ENCODE peak calls at places on chromosomes 2 and 18, in seven cellular contexts. O, Y, X, H, U, C and N are unnamed samples.
A peak's percentile ranks its signal among the peaks of the same experiment; 100 is the strongest.

GRCh38 chr18:11578799-11579198 is 30.6 kb upstream of the SLC35G4 start:
- DNase-seq in O (no peak), Y (no peak), X (no peak), H (no peak), U (no peak), C (no peak), N (peak; percentile 89)

GRCh38 chr2:17658251-17658843 is 95.3 kb downstream of the SMC6 start:
- DNase-seq in O (no peak), Y (no peak), X (no peak), H (no peak), U (no peak), C (peak; percentile 64), N (no peak)

GRCh38 chr2:7012141-7012809 is 95.1 kb downstream of the RNF144A start:
- DNase-seq in O (no peak), Y (no peak), X (peak; percentile 84), H (no peak), U (no peak), C (no peak), N (no peak)

GRCh38 chr18:43692291-43692690 is 415.0 kb upstream of the SYT4 start:
- DNase-seq in O (no peak), Y (no peak), X (no peak), H (no peak), U (no peak), C (no peak), N (no peak)

GRCh38 chr2:239714116-239714515 is 311.0 kb downstream of the NDUFA10 start:
- DNase-seq in O (peak; percentile 17), Y (no peak), X (peak; percentile 37), H (no peak), U (no peak), C (no peak), N (no peak)

GRCh38 chr2:241391892-241392665 is 36.0 kb downstream of the FARP2 start:
- DNase-seq in O (peak; percentile 42), Y (peak; percentile 28), X (no peak), H (no peak), U (no peak), C (no peak), N (no peak)

GRCh38 chr2:236107971-236108625 is 60.1 kb downstream of the GBX2 start:
- DNase-seq in O (no peak), Y (no peak), X (no peak), H (no peak), U (no peak), C (no peak), N (no peak)

GRCh38 chr2:213101686-213102460 is 49.5 kb downstream of the IKZF2 start:
- DNase-seq in O (no peak), Y (no peak), X (no peak), H (no peak), U (no peak), C (no peak), N (no peak)

GRCh38 chr2:200469708-200470600 is 39.9 kb downstream of the KCTD18 start:
- DNase-seq in O (no peak), Y (peak; percentile 22), X (peak; percentile 92), H (no peak), U (no peak), C (no peak), N (no peak)

GRCh38 chr2:157439792-157440186 is 4.1 kb downstream of the CYTIP start:
- DNase-seq in O (no peak), Y (peak; percentile 35), X (no peak), H (no peak), U (no peak), C (no peak), N (no peak)

GRCh38 chr18:3869848-3870247 is 419.9 kb downstream of the TGIF1 start:
- DNase-seq in O (no peak), Y (no peak), X (no peak), H (no peak), U (no peak), C (no peak), N (no peak)

GRCh38 chr18:35045121-35045520 is 3.9 kb downstream of the MAPRE2 start:
- DNase-seq in O (no peak), Y (no peak), X (no peak), H (no peak), U (no peak), C (no peak), N (no peak)

GRCh38 chr2:66431840-66432511 is 2.9 kb upstream of the MEIS1 start:
- DNase-seq in O (no peak), Y (no peak), X (peak; percentile 70), H (no peak), U (peak; percentile 60), C (no peak), N (no peak)

GRCh38 chr2:168254158-168254935 is 7.0 kb upstream of the STK39 start:
- DNase-seq in O (no peak), Y (no peak), X (no peak), H (no peak), U (no peak), C (no peak), N (peak; percentile 4)

GRCh38 chr18:63073481-63073880 is 246.1 kb downstream of the BCL2 start:
- DNase-seq in O (no peak), Y (no peak), X (no peak), H (no peak), U (no peak), C (no peak), N (no peak)

GRCh38 chr2:173130521-173131467 is 55.1 kb downstream of the MAP3K20 start:
- DNase-seq in O (no peak), Y (no peak), X (no peak), H (no peak), U (no peak), C (no peak), N (no peak)

GRCh38 chr18:596288-596881 is 403 bp upstream of the CLUL1 start:
- DNase-seq in O (no peak), Y (no peak), X (no peak), H (no peak), U (peak; percentile 92), C (no peak), N (no peak)

GRCh38 chr18:8559612-8560011 is 49.6 kb upstream of the RAB12 start:
- DNase-seq in O (no peak), Y (no peak), X (no peak), H (no peak), U (no peak), C (no peak), N (no peak)
- TF ChIP-seq EP300 in O (no peak), Y (no peak), X (no peak), H (no peak), U (no peak), C (no peak), N (no peak)

GRCh38 chr18:74373428-74373827 is 57.8 kb downstream of the C18orf63 start:
- DNase-seq in O (no peak), Y (no peak), X (no peak), H (no peak), U (no peak), C (no peak), N (peak; percentile 45)

GRCh38 chr18:74378179-74378682 is 62.6 kb downstream of the C18orf63 start:
- DNase-seq in O (no peak), Y (peak; percentile 12), X (no peak), H (no peak), U (no peak), C (no peak), N (peak; percentile 78)

GRCh38 chr18:74375999-74376398 is 60.4 kb downstream of the C18orf63 start:
- DNase-seq in O (no peak), Y (no peak), X (no peak), H (no peak), U (no peak), C (no peak), N (peak; percentile 75)

GRCh38 chr18:74380916-74381315 is 65.3 kb downstream of the C18orf63 start:
- DNase-seq in O (no peak), Y (no peak), X (no peak), H (no peak), U (no peak), C (no peak), N (no peak)

DNA sequence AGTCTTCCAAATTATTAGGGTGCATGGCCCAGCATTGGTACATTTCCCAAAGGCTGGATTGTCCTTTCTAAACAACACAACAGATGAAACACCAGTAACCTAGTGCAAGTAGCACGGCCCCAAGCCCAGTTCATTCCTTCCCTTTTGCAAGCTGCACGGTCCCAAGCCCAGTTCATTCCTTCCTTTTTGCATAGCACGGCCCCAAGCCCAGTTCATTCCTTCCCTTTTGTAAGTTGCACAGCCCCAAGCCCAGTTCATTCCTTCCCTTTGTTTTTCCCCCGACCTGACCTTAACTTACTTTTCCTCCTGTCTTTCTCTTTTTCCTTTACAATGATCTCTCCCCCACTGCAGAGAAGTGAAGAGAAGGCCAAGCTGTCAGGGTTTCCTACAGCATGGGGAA is 60.9 kb downstream of the C18orf63 start:
- DNase-seq in O (no peak), Y (no peak), X (no peak), H (no peak), U (no peak), C (no peak), N (peak; percentile 86)
- H3K4me1 ChIP-seq in O (no peaks in the 10 kb centered on the region), Y (no peaks in the 10 kb centered on the region), X (no peaks in the 10 kb centered on the region), H (peaks cover 10% of the 10 kb centered on the region), U (no peaks in the 10 kb centered on the region), C (peaks cover 4% of the 10 kb centered on the region), N (no peaks in the 10 kb centered on the region)

DNA sequence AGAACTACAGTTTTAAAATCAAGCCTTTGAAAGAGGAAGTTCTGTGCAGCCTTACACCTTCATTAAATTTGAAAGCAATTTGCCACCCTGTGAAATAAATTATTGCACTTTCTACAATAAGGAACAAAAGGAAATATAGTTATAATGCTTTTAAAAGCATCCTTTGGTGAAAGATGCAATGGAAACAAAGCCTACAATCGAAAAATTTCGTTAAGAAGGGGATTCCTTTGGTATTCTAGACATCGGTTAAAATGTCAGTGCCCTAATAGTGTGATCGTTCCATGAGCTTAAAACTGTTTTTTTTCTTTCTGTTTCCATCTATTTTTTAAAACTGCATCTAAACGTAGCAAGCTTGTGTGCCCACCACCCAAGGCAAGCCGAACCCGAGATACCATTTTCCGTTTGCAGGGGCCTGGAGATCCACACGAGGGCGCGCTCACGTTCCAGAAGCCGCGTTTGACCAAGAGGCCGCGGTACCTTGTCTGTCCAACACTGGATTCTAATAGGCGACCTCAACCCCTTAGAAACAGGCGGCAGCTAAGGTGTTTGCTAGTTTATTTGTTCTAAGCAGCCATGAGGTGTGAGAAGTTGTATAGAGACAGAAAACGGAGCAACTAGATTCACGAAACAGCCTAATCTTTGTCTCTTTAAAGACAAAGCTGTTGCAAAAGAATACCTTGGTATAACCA is 4.0 kb downstream of the HOXD11 start:
- DNase-seq in O (no peak), Y (peak; percentile 69), X (no peak), H (no peak), U (no peak), C (no peak), N (no peak)
- TF ChIP-seq POLR2AphosphoS5 in O (no peak), Y (no peak), X (peak; percentile 21), H (no peak), U (no peak), C (no peak), N (peak; percentile 12)

GRCh38 chr2:24623535-24623934 is 132.5 kb downstream of the NCOA1 start:
- DNase-seq in O (no peak), Y (no peak), X (no peak), H (no peak), U (no peak), C (no peak), N (no peak)

GRCh38 chr2:24617431-24617830 is 126.4 kb downstream of the NCOA1 start:
- DNase-seq in O (no peak), Y (no peak), X (no peak), H (no peak), U (no peak), C (no peak), N (no peak)

GRCh38 chr2:24616606-24617005 is 125.6 kb downstream of the NCOA1 start:
- DNase-seq in O (no peak), Y (no peak), X (no peak), H (no peak), U (no peak), C (no peak), N (no peak)

GRCh38 chr2:24621779-24622538 is 130.9 kb downstream of the NCOA1 start:
- DNase-seq in O (no peak), Y (no peak), X (no peak), H (no peak), U (no peak), C (no peak), N (no peak)

GRCh38 chr2:24620936-24621335 is 129.9 kb downstream of the NCOA1 start:
- DNase-seq in O (no peak), Y (no peak), X (no peak), H (no peak), U (no peak), C (no peak), N (no peak)
- TF ChIP-seq EP300 in O (no peak), Y (no peak), X (no peak), H (no peak), U (no peak), C (no peak), N (no peak)